ENCODE peak calls at places on chromosomes 12 and 14, in ten cellular contexts. B is effector CD4-positive, alpha-beta T cell; U is GM23248; A is mucosa of gallbladder; N is fibroblast of lung; Z is C1 segment of cervical spinal cord; C is epithelial cell of prostate; P is COR-L47; W is SHP77; F is activated T-helper 1 cell treated with Interleukin-2 at 50 U/mL for 16 hours. Y is an unnamed sample.

GRCh38 chr12:81692008-81692407 is 67.1 kb downstream of the PPFIA2 start:
- DNase-seq in B (no peak), U (no peak), A (peak), N (no peak), Z (no peak), C (peak), P (no peak), W (no peak), F (no peak), Y (no peak)

GRCh38 chr12:105738036-105738435 is 400.7 kb downstream of the NUAK1 start:
- DNase-seq in B (no peak), U (no peak), A (peak), N (peak), Z (no peak), C (no peak), P (no peak), W (no peak), F (no peak), Y (no peak)

GRCh38 chr14:67999693-68000384 is 180.3 kb downstream of the RAD51B start:
- DNase-seq in B (no peak), U (peak), A (no peak), N (peak), Z (no peak), C (no peak), P (no peak), W (no peak), F (no peak), Y (no peak)

GRCh38 chr14:90675399-90675798 is 140.8 kb downstream of the TTC7B start:
- DNase-seq in B (no peak), U (peak), A (no peak), N (peak), Z (no peak), C (no peak), P (no peak), W (no peak), F (no peak), Y (peak)

GRCh38 chr12:118714051-118714460 is 267.3 kb upstream of the SRRM4 start:
- DNase-seq in B (no peak), U (peak), A (no peak), N (no peak), Z (peak), C (no peak), P (peak), W (peak), F (no peak), Y (peak)

GRCh38 chr12:84542289-84542688 is 370.3 kb downstream of the SLC6A15 start:
- DNase-seq in B (no peak), U (no peak), A (no peak), N (no peak), Z (no peak), C (no peak), P (no peak), W (no peak), F (no peak), Y (no peak)

GRCh38 chr12:73898645-73899044 is 639.0 kb upstream of the ATXN7L3B start:
- DNase-seq in B (no peak), U (no peak), A (no peak), N (no peak), Z (no peak), C (no peak), P (no peak), W (no peak), F (no peak), Y (no peak)

GRCh38 chr12:56601503-56601902 is 28.6 kb downstream of the BAZ2A start:
- DNase-seq in B (peak), U (peak), A (no peak), N (no peak), Z (no peak), C (no peak), P (no peak), W (peak), F (peak), Y (no peak)

GRCh38 chr12:105106621-105107020 is 910 bp upstream of the WASHC4 start:
- DNase-seq in B (no peak), U (no peak), A (no peak), N (no peak), Z (no peak), C (no peak), P (no peak), W (no peak), F (no peak), Y (no peak)

Y was measured in adrenal gland.